ENCODE peak calls at places on chromosome 3, in ten cellular contexts. I is foreskin fibroblast, L is T follicular helper cell, Q is HEK293T, B is stomach, J is iPS DF 6.9, Z is DMS153, F is cardiac muscle cell, V is AG08396, T is H4. U is an unnamed sample.

GRCh38 chr3:111823341-111823830 is 35.7 kb upstream of the PHLDB2 start:
- DNase-seq in V (no peak), J (no peak), Z (no peak), Q (no peak), B (no peak), F (no peak), L (no peak), T (no peak), I (no peak), U (no peak)

GRCh38 chr3:138861755-138862333 is 27.1 kb upstream of the PIK3CB start:
- DNase-seq in B (no peak), L (no peak), Z (no peak), V (peak), T (no peak), Q (no peak), I (peak), F (peak), J (no peak), U (peak)

GRCh38 chr3:111577798-111578685 is 17.1 kb downstream of the ZBED2 start:
- DNase-seq in F (peak), L (no peak), J (peak), Q (peak), T (peak), I (peak), V (peak), B (no peak), Z (peak), U (peak)

GRCh38 chr3:43627360-43627759 is 5.5 kb upstream of the ANO10 start:
- DNase-seq in B (no peak), I (no peak), T (no peak), F (no peak), L (no peak), Q (no peak), Z (no peak), J (no peak), V (no peak), U (no peak)

GRCh38 chr3:27166888-27167287 is 202.3 kb downstream of the NEK10 start:
- DNase-seq in B (no peak), F (peak), Z (no peak), V (peak), J (no peak), I (peak), Q (no peak), L (no peak), T (peak), U (peak)

GRCh38 chr3:171526869-171527268 is 66.7 kb upstream of the TNIK start:
- DNase-seq in J (no peak), F (peak), L (no peak), T (peak), I (peak), Z (no peak), B (no peak), V (peak), Q (no peak), U (peak)

GRCh38 chr3:32973982-32974381 is 22.5 kb downstream of the CCR4 start:
- DNase-seq in J (no peak), L (peak), F (no peak), Q (no peak), Z (no peak), I (peak), V (peak), T (peak), B (no peak), U (peak)

GRCh38 chr3:140954576-140954975 is 12.9 kb downstream of the SLC25A36 start:
- DNase-seq in T (no peak), J (no peak), L (no peak), F (no peak), I (no peak), Z (no peak), B (no peak), V (no peak), Q (no peak), U (no peak)

GRCh38 chr3:16884748-16885587 is at the start of gene PLCL2:
- DNase-seq in Z (no peak), V (peak), T (peak), L (peak), J (no peak), B (peak), Q (peak), I (peak), F (peak), U (peak)

GRCh38 chr3:17642474-17642873 is 100.0 kb downstream of the TBC1D5 start:
- DNase-seq in I (no peak), T (no peak), F (peak), L (no peak), Q (no peak), Z (no peak), J (no peak), V (no peak), B (no peak), U (no peak)

GRCh38 chr3:139113766-139114165 is 69.1 kb upstream of the PRR23C start:
- DNase-seq in V (no peak), T (no peak), Z (no peak), B (no peak), J (no peak), Q (no peak), F (no peak), I (no peak), L (no peak), U (no peak)

GRCh38 chr3:30659270-30660127 is 53.1 kb downstream of the TGFBR2 start:
- DNase-seq in L (no peak), B (no peak), J (no peak), V (peak), I (peak), F (peak), T (peak), Q (no peak), Z (no peak), U (peak)

GRCh38 chr3:50170689-50171088 is 15.6 kb downstream of the SEMA3F start:
- DNase-seq in Z (no peak), Q (no peak), I (peak), L (no peak), V (peak), T (peak), B (no peak), J (no peak), F (peak), U (no peak)

GRCh38 chr3:20511863-20512262 is 325.9 kb upstream of the SGO1 start:
- DNase-seq in Q (peak), Z (peak), B (no peak), L (no peak), V (peak), T (peak), I (peak), F (peak), J (peak), U (peak)

GRCh38 chr3:114745322-114746240 is 401.5 kb downstream of the ZBTB20 start:
- DNase-seq in B (no peak), V (peak), I (peak), Z (no peak), Q (no peak), L (no peak), J (no peak), F (peak), T (no peak), U (peak)

GRCh38 chr3:122520861-122521260 is 6.1 kb upstream of the KPNA1 start:
- DNase-seq in V (no peak), Z (no peak), F (no peak), T (no peak), Q (no peak), B (no peak), L (no peak), J (no peak), I (no peak), U (no peak)

GRCh38 chr3:47225310-47225906 is 57.2 kb downstream of the KIF9 start:
- DNase-seq in L (no peak), Q (no peak), B (no peak), F (peak), I (peak), Z (no peak), J (no peak), V (no peak), T (no peak), U (no peak)

GRCh38 chr3:83953417-83954089 is 1005.2 kb upstream of the CADM2 start:
- DNase-seq in V (no peak), I (no peak), Q (no peak), J (no peak), T (no peak), L (no peak), B (no peak), F (no peak), Z (no peak), U (no peak)

GRCh38 chr3:37814547-37814946 is 47.1 kb upstream of the CTDSPL start:
- DNase-seq in F (peak), V (no peak), Q (peak), Z (no peak), T (no peak), I (no peak), L (no peak), J (no peak), B (no peak), U (peak)

GRCh38 chr3:106401666-106402319 is 533.0 kb upstream of the CBLB start:
- DNase-seq in L (no peak), B (no peak), T (peak), F (peak), V (no peak), J (no peak), Z (no peak), Q (no peak), I (no peak), U (no peak)

GRCh38 chr3:107285197-107285596 is 92.0 kb upstream of the CCDC54 start:
- DNase-seq in I (peak), T (peak), Z (no peak), L (no peak), F (peak), B (no peak), V (no peak), Q (peak), J (peak), U (no peak)

GRCh38 chr3:64685800-64686445 is 1.9 kb downstream of the ADAMTS9 start:
- DNase-seq in V (peak), Q (peak), J (peak), F (peak), B (peak), Z (no peak), L (no peak), T (peak), I (peak), U (peak)

GRCh38 chr3:178397836-178398235 is 138.4 kb upstream of the KCNMB2 start:
- DNase-seq in J (no peak), Q (no peak), V (no peak), I (no peak), B (no peak), T (no peak), Z (no peak), L (no peak), F (no peak), U (no peak)

GRCh38 chr3:37779289-37780152 is 82.2 kb upstream of the CTDSPL start:
- DNase-seq in I (peak), T (peak), V (peak), Q (peak), Z (peak), B (no peak), J (peak), F (peak), L (no peak), U (peak)

GRCh38 chr3:15933439-15934144 is 135.8 kb upstream of the ANKRD28 start:
- DNase-seq in I (peak), Z (no peak), F (no peak), L (no peak), Q (no peak), B (no peak), J (no peak), V (no peak), T (no peak), U (no peak)

GRCh38 chr3:29695201-29695904 is 414.5 kb downstream of the RBMS3 start:
- DNase-seq in V (peak), T (peak), B (no peak), J (no peak), I (peak), Z (no peak), F (peak), L (no peak), Q (no peak), U (peak)

GRCh38 chr3:161489390-161489789 is 7.2 kb upstream of the OTOL1 start:
- DNase-seq in L (no peak), V (no peak), Q (no peak), J (no peak), F (no peak), B (no peak), T (no peak), I (no peak), Z (no peak), U (no peak)

GRCh38 chr3:10762116-10762515 is 53.9 kb upstream of the SLC6A11 start:
- DNase-seq in Q (no peak), I (no peak), J (no peak), B (no peak), F (no peak), V (no peak), Z (no peak), T (no peak), L (no peak), U (no peak)

U was measured in AG08395.